ENCODE peak calls at places on chromosomes 4 and X, in four cellular contexts. O, W, F and V are unnamed samples.

GRCh38 chr4:158630893-158631292 is 40.8 kb downstream of the C4orf46 start:
- DNase-seq in O (no peak), W (peak; percentile 70), F (peak; percentile 55), V (no peak)

GRCh38 chr4:189146994-189147929 is 793.4 kb upstream of the FRG1 start:
- DNase-seq in O (no peak), W (no peak), F (no peak), V (no peak)

GRCh38 chrX:2595258-2595657 is 94.5 kb upstream of the DHRSX start:
- DNase-seq in O (no peak), W (peak; percentile 80), F (peak; percentile 50), V (no peak)

GRCh38 chr4:102449751-102450352 is 51.3 kb upstream of the NFKB1 start:
- DNase-seq in O (peak; percentile 6), W (peak; percentile 67), F (peak; percentile 66), V (peak; percentile 75)

GRCh38 chr4:83217721-83218522 is 66.7 kb downstream of the COQ2 start:
- DNase-seq in O (no peak), W (peak; percentile 25), F (peak; percentile 49), V (no peak)

GRCh38 chr4:55154933-55155332 is 29.5 kb upstream of the KDR start:
- DNase-seq in O (no peak), W (no peak), F (no peak), V (no peak)

GRCh38 chr4:180637616-180638015 is 1605.6 kb upstream of the TENM3 start:
- DNase-seq in O (no peak), W (no peak), F (no peak), V (no peak)

GRCh38 chrX:68429216-68429615 is 4.1 kb downstream of the OPHN1 start:
- DNase-seq in O (no peak), W (peak; percentile 68), F (peak; percentile 67), V (no peak)

GRCh38 chr4:11436673-11437072 is 8.0 kb upstream of the HS3ST1 start:
- DNase-seq in O (no peak), W (no peak), F (peak; percentile 56), V (peak; percentile 41)

GRCh38 chr4:141416219-141416618 is 195.5 kb downstream of the ZNF330 start:
- DNase-seq in O (no peak), W (peak; percentile 11), F (no peak), V (no peak)

GRCh38 chrX:13254076-13254785 is 65.6 kb downstream of the ATXN3L start:
- DNase-seq in O (peak; percentile 16), W (peak; percentile 27), F (peak; percentile 63), V (no peak)

GRCh38 chrX:10755477-10756334 is 135.3 kb upstream of the MID1 start:
- DNase-seq in O (no peak), W (peak; percentile 77), F (no peak), V (peak; percentile 89)

GRCh38 chr4:73704314-73705055 is 35.9 kb upstream of the CXCL8 start:
- DNase-seq in O (peak; percentile 59), W (peak; percentile 99), F (peak; percentile 100), V (peak; percentile 17)

GRCh38 chrX:50698944-50699343 is 115.0 kb downstream of the SHROOM4 start:
- DNase-seq in O (no peak), W (no peak), F (no peak), V (peak; percentile 29)

GRCh38 chr4:96146686-96147085 is 306.8 kb downstream of the PDHA2 start:
- DNase-seq in O (no peak), W (no peak), F (no peak), V (no peak)

GRCh38 chr4:118835896-118836762 is at the start of gene SEC24D:
- DNase-seq in O (peak; percentile 67), W (peak; percentile 91), F (peak; percentile 69), V (peak; percentile 95)

GRCh38 chrX:68415289-68415688 is 18.0 kb downstream of the OPHN1 start:
- DNase-seq in O (no peak), W (peak; percentile 80), F (no peak), V (no peak)

GRCh38 chr4:93203708-93204107 is 624.8 kb upstream of the ATOH1 start:
- DNase-seq in O (no peak), W (peak; percentile 4), F (peak; percentile 10), V (peak; percentile 68)

GRCh38 chr4:9927317-9928007 is 93.8 kb downstream of the SLC2A9 start:
- DNase-seq in O (no peak), W (no peak), F (no peak), V (no peak)

GRCh38 chr4:8544282-8544681 is 35.9 kb upstream of the GPR78 start:
- DNase-seq in O (no peak), W (no peak), F (no peak), V (no peak)

GRCh38 chr4:22389240-22389871 is 126.5 kb downstream of the ADGRA3 start:
- DNase-seq in O (no peak), W (peak; percentile 80), F (peak; percentile 66), V (peak; percentile 80)

GRCh38 chr4:147596976-147597375 is 20.2 kb upstream of the TMEM184C start:
- DNase-seq in O (no peak), W (peak; percentile 94), F (peak; percentile 89), V (no peak)